ENCODE peak calls at places on chromosomes 6 and 20, in seven cellular contexts. R, M, S, W, E, G and P are unnamed samples.

GRCh38 chr20:38270869-38271608 is 10.5 kb upstream of the KIAA1755 start:
- DNase-seq in R (no peak), M (no peak), S (no peak), W (peak; percentile 25), E (peak; percentile 28), G (no peak), P (peak; percentile 21)

GRCh38 chr6:16540804-16541752 is 220.2 kb downstream of the ATXN1 start:
- DNase-seq in R (no peak), M (no peak), S (no peak), W (no peak), E (no peak), G (no peak), P (no peak)

GRCh38 chr20:1894951-1895673 is at the start of gene SIRPA:
- DNase-seq in R (no peak), M (peak; percentile 73), S (peak; percentile 81), W (peak; percentile 59), E (no peak), G (peak; percentile 87), P (peak; percentile 40)

GRCh38 chr6:13455604-13456003 is 31.8 kb downstream of the GFOD1 start:
- DNase-seq in R (no peak), M (no peak), S (no peak), W (no peak), E (no peak), G (peak; percentile 48), P (no peak)

GRCh38 chr6:164034602-164035140 is 620.2 kb downstream of the QKI start:
- DNase-seq in R (no peak), M (no peak), S (no peak), W (no peak), E (no peak), G (no peak), P (no peak)

GRCh38 chr6:96466149-96466863 is 55.3 kb upstream of the UFL1 start:
- DNase-seq in R (no peak), M (no peak), S (no peak), W (no peak), E (no peak), G (no peak), P (no peak)

GRCh38 chr6:92121228-92121627 is 1298.1 kb downstream of the EPHA7 start:
- DNase-seq in R (no peak), M (no peak), S (no peak), W (no peak), E (no peak), G (no peak), P (no peak)

GRCh38 chr6:131923356-131923755 is 27.8 kb downstream of the CCN2 start:
- DNase-seq in R (no peak), M (peak; percentile 33), S (peak; percentile 14), W (peak; percentile 65), E (peak; percentile 79), G (peak; percentile 56), P (peak; percentile 58)

GRCh38 chr6:84052204-84052882 is 18.8 kb downstream of the MRAP2 start:
- DNase-seq in R (no peak), M (peak; percentile 88), S (peak; percentile 19), W (no peak), E (peak; percentile 21), G (peak; percentile 72), P (no peak)

GRCh38 chr6:37784585-37784967 is 35.0 kb upstream of the ZFAND3 start:
- DNase-seq in R (no peak), M (no peak), S (no peak), W (no peak), E (no peak), G (no peak), P (no peak)

GRCh38 chr20:61899971-61900370 is 165.7 kb downstream of the TAF4 start:
- DNase-seq in R (no peak), M (no peak), S (peak; percentile 3), W (peak; percentile 67), E (no peak), G (peak; percentile 62), P (no peak)